ENCODE peak calls at places on chromosomes 6 and 20, in six cellular contexts. D is Peyer's patch; J is transverse colon; R is endothelial cell of umbilical vein; Q is CD8-positive, alpha-beta T cell; Z is upper lobe of right lung. G is an unnamed sample.

GRCh38 chr6:78835817-78836216 is 31.5 kb upstream of the IRAK1BP1 start:
- DNase-seq in D (no peak), J (no peak), R (no peak), Q (no peak), Z (no peak), G (no peak)

GRCh38 chr20:52313335-52313963 is 121.9 kb upstream of the ZFP64 start:
- DNase-seq in D (no peak), J (no peak), R (peak), Q (no peak), Z (no peak), G (no peak)

GRCh38 chr6:105886066-105886811 is 199.9 kb upstream of the PRDM1 start:
- DNase-seq in D (no peak), J (no peak), R (no peak), Q (no peak), Z (no peak), G (no peak)

GRCh38 chr20:57384486-57384885 is 6.7 kb upstream of the RBM38 start:
- DNase-seq in D (no peak), J (no peak), R (no peak), Q (no peak), Z (no peak), G (no peak)

GRCh38 chr6:152267967-152268845 is 369.0 kb downstream of the SYNE1 start:
- DNase-seq in D (no peak), J (no peak), R (peak), Q (no peak), Z (no peak), G (no peak)

GRCh38 chr6:151081658-151082057 is 158.1 kb upstream of the AKAP12 start:
- DNase-seq in D (no peak), J (no peak), R (no peak), Q (no peak), Z (no peak), G (no peak)

GRCh38 chr20:10779911-10780310 is 106.1 kb upstream of the JAG1 start:
- DNase-seq in D (no peak), J (no peak), R (no peak), Q (no peak), Z (no peak), G (no peak)

GRCh38 chr6:3011592-3011991 is 11.9 kb downstream of the NQO2 start:
- DNase-seq in D (no peak), J (no peak), R (no peak), Q (no peak), Z (no peak), G (no peak)

GRCh38 chr6:154302111-154302752 is 54.4 kb downstream of the IPCEF1 start:
- DNase-seq in D (peak), J (peak), R (no peak), Q (no peak), Z (no peak), G (peak)

GRCh38 chr20:61674688-61675087 is 391.0 kb downstream of the TAF4 start:
- DNase-seq in D (no peak), J (no peak), R (no peak), Q (no peak), Z (no peak), G (no peak)

GRCh38 chr20:57387945-57388351 is 3.2 kb upstream of the RBM38 start:
- DNase-seq in D (no peak), J (no peak), R (no peak), Q (no peak), Z (no peak), G (no peak)

GRCh38 chr6:73585566-73586415 is 65.0 kb upstream of the EEF1A1 start:
- DNase-seq in D (peak), J (peak), R (peak), Q (peak), Z (no peak), G (peak)

GRCh38 chr6:149642829-149643580 is 5.5 kb downstream of the KATNA1 start:
- DNase-seq in D (no peak), J (no peak), R (no peak), Q (no peak), Z (no peak), G (no peak)

GRCh38 chr6:33418690-33419291 is 884 bp upstream of the CUTA start:
- DNase-seq in D (no peak), J (no peak), R (no peak), Q (no peak), Z (no peak), G (no peak)

GRCh38 chr20:23206995-23207394 is 120.9 kb upstream of the CD93 start:
- DNase-seq in D (no peak), J (no peak), R (no peak), Q (no peak), Z (no peak), G (no peak)

GRCh38 chr20:62558779-62559178 is 83.0 kb upstream of the GATA5 start:
- DNase-seq in D (no peak), J (no peak), R (no peak), Q (no peak), Z (no peak), G (no peak)

GRCh38 chr20:3786126-3786484 is 435 bp downstream of the CENPB start:
- DNase-seq in D (peak), J (peak), R (peak), Q (no peak), Z (peak), G (no peak)

GRCh38 chr20:60955687-60956086 is 296.4 kb upstream of the CDH4 start:
- DNase-seq in D (no peak), J (no peak), R (no peak), Q (no peak), Z (no peak), G (no peak)

GRCh38 chr20:46951405-46951804 is 56.8 kb downstream of the EYA2 start:
- DNase-seq in D (no peak), J (no peak), R (no peak), Q (no peak), Z (no peak), G (no peak)

GRCh38 chr20:18390201-18390600 is 76.6 kb downstream of the DZANK1 start:
- DNase-seq in D (no peak), J (no peak), R (peak), Q (no peak), Z (no peak), G (no peak)

GRCh38 chr6:44190712-44191111 is 26.0 kb upstream of the MYMX start:
- DNase-seq in D (no peak), J (no peak), R (no peak), Q (no peak), Z (no peak), G (no peak)

GRCh38 chr6:28956331-28956730 is 32.5 kb upstream of the TRIM27 start:
- DNase-seq in D (no peak), J (no peak), R (no peak), Q (no peak), Z (no peak), G (no peak)

GRCh38 chr6:28947831-28948270 is 24.1 kb upstream of the TRIM27 start:
- DNase-seq in D (no peak), J (peak), R (peak), Q (no peak), Z (no peak), G (no peak)

GRCh38 chr6:28948782-28949486 is 25.1 kb upstream of the TRIM27 start:
- DNase-seq in D (no peak), J (no peak), R (no peak), Q (no peak), Z (no peak), G (no peak)

GRCh38 chr6:28953039-28953872 is 29.5 kb upstream of the TRIM27 start:
- DNase-seq in D (no peak), J (peak), R (peak), Q (peak), Z (no peak), G (peak)
- H3K4me3 ChIP-seq in D (peak), J (peak), R (peak), Q (peak), Z (peak), G (peak)

GRCh38 chr20:54207743-54208491 is at the start of gene PFDN4:
- DNase-seq in D (peak), J (peak), R (peak), Q (peak), Z (peak), G (peak)

GRCh38 chr20:54208492-54209044 is 681 bp downstream of the PFDN4 start:
- DNase-seq in D (peak), J (no peak), R (peak), Q (peak), Z (no peak), G (no peak)

GRCh38 chr20:54207053-54207742 is 689 bp upstream of the PFDN4 start:
- DNase-seq in D (no peak), J (no peak), R (no peak), Q (no peak), Z (no peak), G (no peak)

GRCh38 chr20:54212226-54212625 is 4.3 kb downstream of the PFDN4 start:
- DNase-seq in D (no peak), J (no peak), R (no peak), Q (no peak), Z (no peak), G (no peak)

GRCh38 chr20:54209216-54209813 is 1.4 kb downstream of the PFDN4 start:
- DNase-seq in D (no peak), J (no peak), R (no peak), Q (no peak), Z (no peak), G (no peak)
- TF ChIP-seq CTCF in D (no peak), J (no peak), R (no peak), Q (no peak), Z (no peak), G (no peak)

GRCh38 chr20:25629816-25630499 is 6.1 kb upstream of the NANP start:
- DNase-seq in D (no peak), J (no peak), R (no peak), Q (no peak), Z (no peak), G (no peak)

GRCh38 chr20:25637247-25637646 is 13.4 kb upstream of the NANP start:
- DNase-seq in D (no peak), J (no peak), R (no peak), Q (no peak), Z (no peak), G (no peak)

GRCh38 chr20:25632940-25633790 is 9.4 kb upstream of the NANP start:
- DNase-seq in D (no peak), J (no peak), R (peak), Q (no peak), Z (no peak), G (no peak)
- H3K27ac ChIP-seq in D (no peak), J (no peak), R (no peak), Q (no peak), Z (no peak), G (no peak)

GRCh38 chr6:24911983-24912382 is 23.8 kb downstream of the RIPOR2 start:
- DNase-seq in D (no peak), J (no peak), R (no peak), Q (no peak), Z (no peak), G (no peak)
- H3K4me3 ChIP-seq in D (no peak), J (no peak), R (no peak), Q (peak), Z (no peak), G (no peak)

DNA sequence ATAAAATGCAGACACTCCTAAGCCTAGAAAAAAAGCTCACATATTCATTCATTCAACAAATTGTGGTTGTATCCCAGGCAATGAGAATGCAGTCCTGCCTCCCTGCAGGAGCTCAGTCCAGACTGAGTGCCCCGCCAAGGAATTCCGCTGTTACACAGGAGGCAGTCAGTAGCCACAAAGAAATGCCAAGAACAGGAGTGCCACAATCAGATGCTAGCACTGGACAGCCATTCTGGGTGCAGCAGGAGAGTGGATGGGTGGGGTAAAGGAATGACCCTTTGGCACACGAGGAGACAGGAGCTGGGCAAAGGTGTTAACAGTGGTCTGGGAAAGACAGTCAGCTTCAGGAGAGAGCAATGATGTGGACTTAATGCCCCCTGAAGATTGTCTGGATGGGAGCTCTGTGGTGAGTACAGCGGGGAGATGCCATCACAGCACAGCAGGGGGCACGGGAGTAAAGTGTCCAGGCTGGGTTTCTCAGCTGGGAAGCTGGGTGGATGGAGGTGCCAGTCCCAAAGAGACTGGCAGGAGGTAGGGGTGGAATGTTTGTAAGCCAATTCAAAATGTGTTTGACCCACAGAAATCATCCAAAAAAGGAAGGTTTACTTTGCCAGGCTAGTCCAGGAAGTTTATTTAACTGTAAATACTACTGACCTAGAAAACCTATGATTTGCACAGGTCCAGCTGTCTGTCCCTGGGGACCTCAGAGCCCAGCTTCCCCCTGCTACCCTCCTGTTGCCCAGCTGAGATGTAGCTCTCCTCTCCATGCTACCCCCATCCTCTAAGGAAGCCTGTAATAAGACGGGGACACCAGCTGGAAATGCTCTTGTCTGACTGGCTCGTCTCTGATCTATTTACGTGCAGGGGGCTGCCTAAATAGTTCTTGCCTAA is 84.1 kb downstream of the SLC23A2 start:
- DNase-seq in D (no peak), J (no peak), R (no peak), Q (no peak), Z (no peak), G (no peak)
- TF ChIP-seq CTCF in D (no peak), J (no peak), R (no peak), Q (no peak), Z (peak), G (peak)

GRCh38 chr6:53795254-53795701 is 473 bp downstream of the LRRC1 start:
- DNase-seq in D (no peak), J (peak), R (no peak), Q (no peak), Z (no peak), G (no peak)

GRCh38 chr6:53795702-53796450 is 1.1 kb downstream of the LRRC1 start:
- DNase-seq in D (peak), J (peak), R (peak), Q (no peak), Z (peak), G (no peak)

GRCh38 chr6:53796791-53797190 is 2.0 kb downstream of the LRRC1 start:
- DNase-seq in D (no peak), J (no peak), R (peak), Q (no peak), Z (no peak), G (no peak)

GRCh38 chr6:53797304-53797703 is 2.5 kb downstream of the LRRC1 start:
- DNase-seq in D (no peak), J (no peak), R (no peak), Q (no peak), Z (no peak), G (no peak)

DNA sequence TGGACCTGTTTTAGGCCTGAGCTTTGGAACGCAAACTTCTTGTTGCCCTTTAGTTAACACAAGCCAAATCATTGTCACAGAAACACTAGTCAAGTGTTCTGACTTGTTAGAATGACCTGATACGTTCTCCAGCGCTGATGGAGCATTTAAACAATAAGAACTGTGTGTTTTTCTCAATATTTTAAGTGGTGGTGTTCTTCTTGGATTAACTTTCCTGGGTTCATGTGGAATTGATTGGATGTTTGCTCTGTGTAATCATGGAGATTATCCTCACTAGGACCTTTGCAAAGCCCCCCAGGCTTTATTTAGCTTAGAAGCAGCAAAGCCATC is 1.6 kb downstream of the LRRC1 start:
- DNase-seq in D (no peak), J (no peak), R (peak), Q (no peak), Z (no peak), G (no peak)
- H3K27ac ChIP-seq in D (peak), J (peak), R (no peak), Q (no peak), Z (peak), G (no peak)

DNA sequence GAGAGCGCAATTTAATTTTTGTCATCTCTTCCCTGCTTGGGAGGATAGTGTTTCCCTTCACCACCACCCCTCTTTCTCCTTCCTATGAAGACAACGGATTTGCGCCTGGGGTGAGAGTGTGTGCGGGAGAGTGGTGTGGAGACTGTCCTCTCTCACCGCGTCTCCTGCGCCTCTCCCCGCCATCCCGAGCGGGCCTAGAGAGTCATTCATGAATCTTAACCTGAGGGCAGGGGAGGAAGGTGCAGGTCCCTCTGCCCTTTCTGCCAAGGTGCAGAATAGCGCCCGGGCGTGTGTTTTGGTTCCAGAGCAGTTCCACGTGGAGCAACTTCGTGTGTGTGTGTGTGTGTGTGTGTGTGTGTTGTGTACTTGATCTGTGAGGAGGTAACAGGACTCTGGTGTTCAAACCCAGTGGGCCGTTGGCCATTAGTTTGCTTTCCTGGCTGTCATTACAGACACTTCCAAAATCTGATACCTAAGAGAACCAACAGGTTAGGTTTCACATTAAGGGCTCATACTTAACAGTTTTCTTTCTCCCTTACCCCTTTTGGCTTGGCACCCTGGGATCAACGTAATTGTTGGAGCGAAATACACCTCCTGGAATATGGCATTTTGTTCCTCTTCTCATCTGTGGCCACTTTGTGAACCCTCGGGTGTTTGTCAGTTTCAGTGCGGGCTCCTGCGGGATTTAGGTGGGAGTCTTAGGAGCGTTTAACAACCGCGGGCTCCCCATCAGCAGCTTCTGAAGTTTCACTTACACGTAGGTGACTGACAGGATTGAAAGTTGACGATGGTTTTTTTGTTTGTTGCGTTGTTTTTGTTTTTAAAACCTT is 1.8 kb downstream of the EYA4 start:
- DNase-seq in D (no peak), J (no peak), R (peak), Q (no peak), Z (no peak), G (no peak)
- H3K4me3 ChIP-seq in D (no peak), J (no peak), R (peak), Q (no peak), Z (peak), G (peak)

G was measured in AG04450.